ENCODE peak calls at places on chromosomes 2 and 18, in ten cellular contexts. One of them, this sample, is unnamed.

GRCh38 chr18:5275872-5276271 is 19.7 kb downstream of the ZBTB14 start:
- DNase-seq in neural crest cell: no peak
- DNase-seq in H1: no peak
- DNase-seq in cardiac fibroblast: no peak
- DNase-seq in osteocyte: no peak
- DNase-seq in GM13977: no peak
- DNase-seq in Calu3: no peak
- DNase-seq in AG04449: no peak
- DNase-seq in choroid plexus epithelial cell: no peak
- DNase-seq in endothelial cell: no peak
- DNase-seq in this sample: no peak

GRCh38 chr2:96984300-96984699 is 2.1 kb downstream of the FAM178B start:
- DNase-seq in Calu3: no peak
- DNase-seq in endothelial cell: no peak
- DNase-seq in neural crest cell: no peak
- DNase-seq in H1: no peak
- DNase-seq in GM13977: no peak
- DNase-seq in AG04449: no peak
- DNase-seq in choroid plexus epithelial cell: no peak
- DNase-seq in osteocyte: no peak
- DNase-seq in cardiac fibroblast: no peak
- DNase-seq in this sample: no peak

GRCh38 chr2:54531558-54531957 is 75.4 kb downstream of the SPTBN1 start:
- DNase-seq in AG04449: no peak
- DNase-seq in endothelial cell: no peak
- DNase-seq in cardiac fibroblast: peak
- DNase-seq in H1: no peak
- DNase-seq in neural crest cell: no peak
- DNase-seq in choroid plexus epithelial cell: peak
- DNase-seq in osteocyte: no peak
- DNase-seq in Calu3: peak
- DNase-seq in GM13977: no peak
- DNase-seq in this sample: no peak

GRCh38 chr2:3320910-3321605 is 56.6 kb downstream of the EIPR1 start:
- DNase-seq in choroid plexus epithelial cell: no peak
- DNase-seq in cardiac fibroblast: no peak
- DNase-seq in GM13977: no peak
- DNase-seq in H1: no peak
- DNase-seq in neural crest cell: no peak
- DNase-seq in AG04449: no peak
- DNase-seq in Calu3: no peak
- DNase-seq in endothelial cell: no peak
- DNase-seq in osteocyte: no peak
- DNase-seq in this sample: no peak

GRCh38 chr2:12705742-12706141 is 11.0 kb upstream of the TRIB2 start:
- DNase-seq in osteocyte: no peak
- DNase-seq in H1: no peak
- DNase-seq in neural crest cell: no peak
- DNase-seq in AG04449: no peak
- DNase-seq in endothelial cell: no peak
- DNase-seq in Calu3: no peak
- DNase-seq in cardiac fibroblast: no peak
- DNase-seq in GM13977: no peak
- DNase-seq in choroid plexus epithelial cell: peak
- DNase-seq in this sample: no peak

GRCh38 chr2:99806758-99807157 is 316.9 kb upstream of the REV1 start:
- DNase-seq in osteocyte: no peak
- DNase-seq in GM13977: no peak
- DNase-seq in cardiac fibroblast: peak
- DNase-seq in choroid plexus epithelial cell: peak
- DNase-seq in endothelial cell: no peak
- DNase-seq in Calu3: peak
- DNase-seq in H1: no peak
- DNase-seq in neural crest cell: no peak
- DNase-seq in AG04449: peak
- DNase-seq in this sample: no peak

GRCh38 chr2:43408784-43409160 is 182.4 kb upstream of the ZFP36L2 start:
- DNase-seq in cardiac fibroblast: no peak
- DNase-seq in AG04449: no peak
- DNase-seq in H1: no peak
- DNase-seq in GM13977: no peak
- DNase-seq in osteocyte: no peak
- DNase-seq in neural crest cell: no peak
- DNase-seq in choroid plexus epithelial cell: no peak
- DNase-seq in Calu3: no peak
- DNase-seq in endothelial cell: no peak
- DNase-seq in this sample: no peak

GRCh38 chr2:60641866-60642788 is 88.7 kb upstream of the BCL11A start:
- DNase-seq in osteocyte: no peak
- DNase-seq in GM13977: peak
- DNase-seq in neural crest cell: peak
- DNase-seq in H1: peak
- DNase-seq in endothelial cell: peak
- DNase-seq in choroid plexus epithelial cell: peak
- DNase-seq in AG04449: no peak
- DNase-seq in Calu3: peak
- DNase-seq in cardiac fibroblast: peak
- DNase-seq in this sample: peak

DNA sequence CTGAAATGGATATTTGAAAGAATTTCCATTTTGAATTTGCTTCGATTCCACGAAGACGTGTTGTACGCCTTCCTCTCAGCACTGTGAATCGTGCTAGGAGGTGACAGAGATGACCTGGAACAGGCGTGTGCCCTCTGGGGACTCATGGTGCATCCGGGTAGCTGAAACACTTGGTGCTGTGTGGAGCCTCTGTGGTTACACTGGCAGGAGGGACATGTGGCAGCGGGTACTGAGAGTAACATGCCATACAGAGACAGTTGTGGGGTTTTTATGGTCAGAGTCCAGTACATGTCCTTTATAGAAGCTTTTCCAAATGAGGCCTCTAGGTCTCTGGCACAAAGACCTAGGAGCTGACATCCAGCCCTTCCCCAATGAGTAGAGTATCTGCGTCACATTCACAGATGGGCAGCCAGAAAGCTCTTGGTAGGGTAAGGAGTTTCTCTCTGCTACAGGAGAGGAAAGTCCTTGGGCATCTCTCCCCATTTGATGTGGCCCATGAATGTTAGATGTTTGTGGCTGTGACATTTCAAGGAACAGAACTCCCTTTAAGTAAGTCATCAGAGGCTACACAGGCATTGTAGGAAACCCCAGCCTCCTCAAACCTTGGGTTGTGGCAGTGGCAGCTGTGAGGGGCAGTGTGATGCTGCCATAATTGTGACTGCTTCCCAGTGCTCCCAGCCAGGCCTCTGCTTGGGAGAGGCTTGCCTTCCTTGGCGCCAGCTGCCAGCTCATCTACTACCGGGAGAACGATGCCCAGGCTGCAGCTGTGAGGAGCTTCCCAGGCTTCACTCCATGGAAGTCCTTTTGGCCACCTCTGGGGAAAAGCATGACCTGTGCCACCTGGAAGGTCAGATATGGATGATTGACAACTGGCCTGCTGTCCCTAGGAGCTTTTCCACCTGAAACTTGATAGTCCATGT is 80.6 kb downstream of the ACOXL start:
- DNase-seq in neural crest cell: no peak
- DNase-seq in choroid plexus epithelial cell: no peak
- DNase-seq in Calu3: no peak
- DNase-seq in cardiac fibroblast: no peak
- DNase-seq in H1: no peak
- DNase-seq in GM13977: no peak
- DNase-seq in AG04449: no peak
- DNase-seq in endothelial cell: no peak
- DNase-seq in osteocyte: peak
- DNase-seq in this sample: peak
- TF ChIP-seq CTCF in neural crest cell: no peak
- TF ChIP-seq CTCF in choroid plexus epithelial cell: no peak
- TF ChIP-seq CTCF in Calu3: no peak
- TF ChIP-seq CTCF in cardiac fibroblast: no peak
- TF ChIP-seq CTCF in H1: no peak
- TF ChIP-seq CTCF in GM13977: no peak
- TF ChIP-seq CTCF in AG04449: no peak
- TF ChIP-seq CTCF in endothelial cell: no peak
- TF ChIP-seq CTCF in osteocyte: no peak
- TF ChIP-seq CTCF in this sample: no peak

DNA sequence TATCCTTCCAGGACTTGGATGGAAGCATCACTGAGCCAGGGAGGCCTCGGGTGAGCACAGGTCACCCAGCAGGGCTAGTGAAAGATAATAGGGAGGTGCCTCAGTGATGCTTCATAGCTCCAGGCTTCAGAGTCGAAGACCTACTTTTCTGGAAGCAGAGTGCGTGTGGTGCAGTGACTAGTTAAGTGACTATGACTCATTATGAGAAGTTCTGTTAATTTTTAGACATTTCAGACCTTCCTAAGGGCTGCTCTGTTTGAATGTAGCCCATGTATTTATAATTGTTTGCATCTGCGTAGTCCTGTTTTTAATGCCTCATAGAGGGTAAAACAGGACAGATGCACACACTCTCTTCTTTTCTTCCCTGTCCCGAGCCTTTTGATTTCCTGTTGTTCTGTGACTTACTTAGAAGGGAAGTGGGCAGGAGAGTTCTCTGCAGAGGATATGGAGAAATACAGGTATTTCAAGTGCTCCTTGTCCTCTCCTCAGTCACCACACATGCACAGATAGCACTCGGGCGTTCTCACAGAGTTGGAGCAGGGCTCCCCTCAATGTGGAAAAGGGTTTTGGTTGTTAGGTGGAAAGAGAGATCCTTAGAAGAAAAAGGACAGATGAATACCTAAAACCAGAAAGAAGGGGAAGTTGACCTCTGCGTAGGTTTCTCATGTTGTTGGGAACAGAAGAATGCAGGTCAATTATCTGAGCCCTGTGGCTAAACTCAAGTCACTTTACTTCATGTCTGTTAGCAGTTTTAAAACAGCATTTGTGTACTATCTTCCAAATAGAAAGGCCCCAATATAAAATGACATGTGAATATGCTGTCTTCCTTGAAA is 34.7 kb downstream of the RALB start:
- DNase-seq in endothelial cell: no peak
- DNase-seq in AG04449: peak
- DNase-seq in neural crest cell: no peak
- DNase-seq in choroid plexus epithelial cell: peak
- DNase-seq in osteocyte: no peak
- DNase-seq in Calu3: peak
- DNase-seq in cardiac fibroblast: peak
- DNase-seq in GM13977: peak
- DNase-seq in H1: no peak
- DNase-seq in this sample: peak
- TF ChIP-seq CTCF in endothelial cell: no peak
- TF ChIP-seq CTCF in AG04449: no peak
- TF ChIP-seq CTCF in neural crest cell: no peak
- TF ChIP-seq CTCF in choroid plexus epithelial cell: no peak
- TF ChIP-seq CTCF in osteocyte: no peak
- TF ChIP-seq CTCF in Calu3: no peak
- TF ChIP-seq CTCF in cardiac fibroblast: no peak
- TF ChIP-seq CTCF in GM13977: no peak
- TF ChIP-seq CTCF in H1: no peak
- TF ChIP-seq CTCF in this sample: no peak

GRCh38 chr2:138819964-138820363 is 39.8 kb upstream of the NXPH2 start:
- DNase-seq in choroid plexus epithelial cell: no peak
- DNase-seq in AG04449: no peak
- DNase-seq in Calu3: no peak
- DNase-seq in cardiac fibroblast: no peak
- DNase-seq in H1: no peak
- DNase-seq in GM13977: no peak
- DNase-seq in neural crest cell: no peak
- DNase-seq in osteocyte: no peak
- DNase-seq in endothelial cell: no peak
- DNase-seq in this sample: no peak

GRCh38 chr2:138818479-138818878 is 38.3 kb upstream of the NXPH2 start:
- DNase-seq in choroid plexus epithelial cell: no peak
- DNase-seq in Calu3: no peak
- DNase-seq in endothelial cell: no peak
- DNase-seq in H1: no peak
- DNase-seq in osteocyte: no peak
- DNase-seq in AG04449: no peak
- DNase-seq in GM13977: no peak
- DNase-seq in cardiac fibroblast: peak
- DNase-seq in neural crest cell: no peak
- DNase-seq in this sample: no peak

GRCh38 chr2:138811454-138811853 is 31.3 kb upstream of the NXPH2 start:
- DNase-seq in endothelial cell: no peak
- DNase-seq in H1: no peak
- DNase-seq in GM13977: no peak
- DNase-seq in osteocyte: no peak
- DNase-seq in choroid plexus epithelial cell: no peak
- DNase-seq in Calu3: no peak
- DNase-seq in neural crest cell: no peak
- DNase-seq in AG04449: no peak
- DNase-seq in cardiac fibroblast: no peak
- DNase-seq in this sample: no peak

DNA sequence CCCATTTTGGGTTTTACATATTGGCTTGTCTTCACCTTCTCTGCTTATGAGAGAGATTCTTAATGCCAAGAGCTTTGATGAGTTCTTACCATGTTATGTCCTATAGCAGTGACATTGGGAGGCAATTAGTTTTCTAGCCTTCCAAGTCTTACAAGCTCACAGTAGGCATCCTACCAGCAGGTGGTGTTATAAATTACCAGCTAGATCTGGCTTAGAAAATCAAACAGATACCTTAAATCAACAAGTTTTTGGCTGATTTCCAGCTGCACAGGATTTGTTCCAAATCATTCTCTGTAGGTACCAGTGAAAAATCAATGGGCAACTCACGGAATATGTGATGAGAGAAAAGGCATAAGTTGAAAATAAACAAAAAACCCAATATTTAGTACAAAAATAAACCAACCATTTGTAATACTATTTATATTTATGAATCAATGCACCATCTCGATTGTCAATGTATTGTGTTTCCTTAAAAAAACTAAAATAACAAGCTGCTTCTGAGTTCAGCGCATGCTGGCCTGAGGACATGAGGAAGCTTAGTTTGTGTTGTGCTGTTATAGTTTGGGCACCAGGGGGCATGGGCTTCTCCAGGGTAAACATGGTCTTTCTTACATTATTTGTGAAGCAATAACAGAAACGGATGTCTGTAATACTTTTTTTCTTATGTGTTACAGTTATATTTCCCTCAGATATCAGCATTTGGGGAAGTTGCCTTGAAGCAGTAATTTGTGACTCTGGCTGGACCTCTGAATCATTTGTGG is 34.1 kb upstream of the NXPH2 start:
- DNase-seq in H1: no peak
- DNase-seq in AG04449: no peak
- DNase-seq in neural crest cell: no peak
- DNase-seq in choroid plexus epithelial cell: peak
- DNase-seq in Calu3: peak
- DNase-seq in GM13977: peak
- DNase-seq in endothelial cell: no peak
- DNase-seq in cardiac fibroblast: peak
- DNase-seq in osteocyte: no peak
- DNase-seq in this sample: no peak
- TF ChIP-seq CTCF in H1: peak
- TF ChIP-seq CTCF in AG04449: peak
- TF ChIP-seq CTCF in neural crest cell: peak
- TF ChIP-seq CTCF in choroid plexus epithelial cell: peak
- TF ChIP-seq CTCF in Calu3: peak
- TF ChIP-seq CTCF in GM13977: no peak
- TF ChIP-seq CTCF in endothelial cell: peak
- TF ChIP-seq CTCF in cardiac fibroblast: no peak
- TF ChIP-seq CTCF in osteocyte: peak
- TF ChIP-seq CTCF in this sample: no peak

DNA sequence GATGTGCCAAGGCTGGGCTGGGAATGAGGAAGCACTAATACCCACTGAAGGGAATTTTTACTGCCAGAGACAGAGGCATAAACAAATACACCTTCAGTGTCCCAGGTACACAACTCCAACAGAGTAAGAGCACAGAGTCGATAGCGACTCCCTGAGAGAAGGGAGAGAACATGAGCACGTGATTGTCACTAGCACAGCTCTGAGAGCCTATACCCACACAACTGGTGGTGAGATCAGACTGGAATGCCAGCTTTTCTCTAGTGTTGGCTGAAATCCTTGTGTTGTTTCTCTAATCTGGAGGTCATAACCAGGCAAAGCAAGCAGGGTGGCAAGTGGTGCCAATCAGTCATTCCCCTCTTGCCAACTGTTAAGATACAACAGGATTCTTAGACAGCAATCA is 377.2 kb downstream of the CNTNAP5 start:
- DNase-seq in choroid plexus epithelial cell: no peak
- DNase-seq in cardiac fibroblast: no peak
- DNase-seq in GM13977: no peak
- DNase-seq in H1: no peak
- DNase-seq in Calu3: no peak
- DNase-seq in osteocyte: no peak
- DNase-seq in neural crest cell: no peak
- DNase-seq in AG04449: no peak
- DNase-seq in endothelial cell: no peak
- DNase-seq in this sample: no peak
- TF ChIP-seq CTCF in choroid plexus epithelial cell: no peak
- TF ChIP-seq CTCF in cardiac fibroblast: no peak
- TF ChIP-seq CTCF in GM13977: no peak
- TF ChIP-seq CTCF in H1: no peak
- TF ChIP-seq CTCF in Calu3: no peak
- TF ChIP-seq CTCF in osteocyte: no peak
- TF ChIP-seq CTCF in neural crest cell: no peak
- TF ChIP-seq CTCF in AG04449: no peak
- TF ChIP-seq CTCF in endothelial cell: no peak
- TF ChIP-seq CTCF in this sample: no peak

This sample was measured in activated CD8-positive, alpha-beta T cell treated with anti-CD3 and anti-CD28 coated beads for 36 hours.